ENCODE peak calls at places on chromosomes 11 and 22, in five cellular contexts. V is spleen, K is right lobe of liver, M is choroid plexus epithelial cell, O is HL-60. D is an unnamed sample.

GRCh38 chr22:19917389-19918138 is 24.0 kb upstream of the COMT start:
- DNase-seq in M (no peak), V (no peak), K (no peak), O (no peak), D (no peak)

GRCh38 chr11:72744474-72744873 is 7.7 kb downstream of the ARAP1 start:
- DNase-seq in M (no peak), K (no peak), V (peak; percentile 74), O (no peak), D (no peak)

GRCh38 chr11:12764187-12764914 is 90.1 kb downstream of the TEAD1 start:
- DNase-seq in K (no peak), M (peak; percentile 60), V (no peak), O (no peak), D (peak; percentile 27)

GRCh38 chr11:35623708-35624168 is 5.5 kb downstream of the FJX1 start:
- DNase-seq in M (peak; percentile 79), V (no peak), O (no peak), K (no peak), D (no peak)

GRCh38 chr11:69640995-69641581 is at the start of gene CCND1:
- DNase-seq in K (peak; percentile 81), O (peak; percentile 75), V (peak; percentile 87), M (peak; percentile 96), D (peak; percentile 47)

GRCh38 chr11:8282621-8283509 is 19.2 kb upstream of the LMO1 start:
- DNase-seq in V (peak; percentile 69), O (no peak), M (no peak), K (no peak), D (no peak)

GRCh38 chr11:8099291-8099899 is 18.4 kb downstream of the TUB start:
- DNase-seq in O (peak; percentile 64), K (peak; percentile 66), M (peak; percentile 93), V (peak; percentile 78), D (peak; percentile 74)

GRCh38 chr22:45413368-45414211 is at the start of the genes RIBC2 and SMC1B:
- DNase-seq in M (peak; percentile 73), V (peak; percentile 88), K (peak; percentile 71), O (peak; percentile 88), D (peak; percentile 89)

GRCh38 chr11:76801205-76801604 is 18.0 kb downstream of the TSKU start:
- DNase-seq in K (no peak), V (peak; percentile 10), O (no peak), M (no peak), D (no peak)

GRCh38 chr11:100329352-100329751 is 357.7 kb upstream of the ARHGAP42 start:
- DNase-seq in V (no peak), O (no peak), M (peak; percentile 4), K (no peak), D (no peak)

GRCh38 chr11:115264278-115264677 is 239.9 kb downstream of the CADM1 start:
- DNase-seq in V (no peak), K (no peak), M (no peak), O (no peak), D (no peak)

GRCh38 chr11:113378013-113378412 is 9.6 kb upstream of the ANKK1 start:
- DNase-seq in V (no peak), O (no peak), K (no peak), M (no peak), D (no peak)

GRCh38 chr11:59186130-59186594 is 14.2 kb downstream of the DTX4 start:
- DNase-seq in M (no peak), V (no peak), O (no peak), K (no peak), D (peak; percentile 24)

GRCh38 chr11:119340335-119341221 is at the start of gene C1QTNF5:
- DNase-seq in K (peak; percentile 77), O (no peak), M (peak; percentile 27), V (peak; percentile 85), D (no peak)

GRCh38 chr11:44575288-44575672 is 9.8 kb downstream of the CD82 start:
- DNase-seq in M (peak; percentile 47), O (no peak), K (peak; percentile 2), V (peak; percentile 51), D (no peak)

GRCh38 chr11:2307733-2308331 is 6.0 kb downstream of the TSPAN32 start:
- DNase-seq in M (no peak), V (peak; percentile 61), K (no peak), O (no peak), D (no peak)

GRCh38 chr11:63262562-63262961 is 19.2 kb upstream of the SLC22A25 start:
- DNase-seq in M (no peak), O (no peak), V (no peak), K (no peak), D (no peak)

GRCh38 chr11:128148208-128148607 is 439.1 kb downstream of the ETS1 start:
- DNase-seq in O (no peak), V (no peak), M (no peak), K (no peak), D (no peak)

GRCh38 chr11:104992781-104993180 is 24.4 kb upstream of the CASP4 start:
- DNase-seq in O (no peak), V (no peak), K (no peak), M (no peak), D (no peak)

DNA sequence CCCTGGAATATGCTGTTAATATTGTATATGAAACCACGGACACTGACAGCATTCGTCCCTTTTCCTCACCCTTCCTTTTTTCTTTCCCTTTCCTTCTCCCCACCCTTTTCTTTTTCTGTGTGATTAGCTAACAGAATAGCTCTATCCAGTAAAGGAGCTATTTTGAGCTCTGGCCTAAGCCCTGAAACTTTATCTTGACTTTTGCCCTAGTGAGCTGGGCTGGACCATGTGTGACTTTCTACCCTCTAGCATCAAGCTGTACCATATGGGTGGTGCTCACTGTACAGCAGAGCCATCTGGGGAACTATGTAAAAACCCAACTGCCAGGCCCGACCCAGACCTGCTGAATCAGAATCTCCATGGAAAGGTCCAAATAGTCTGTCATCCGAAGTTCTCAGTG is 21.9 kb upstream of the PANX1 start:
- DNase-seq in O (no peak), M (no peak), K (no peak), V (no peak), D (no peak)
- H3K4me3 ChIP-seq in O (no peak overlapping the region), M (no peak overlapping the region), K (no peak overlapping the region), V (no peak overlapping the region), D (no peak overlapping the region)

DNA sequence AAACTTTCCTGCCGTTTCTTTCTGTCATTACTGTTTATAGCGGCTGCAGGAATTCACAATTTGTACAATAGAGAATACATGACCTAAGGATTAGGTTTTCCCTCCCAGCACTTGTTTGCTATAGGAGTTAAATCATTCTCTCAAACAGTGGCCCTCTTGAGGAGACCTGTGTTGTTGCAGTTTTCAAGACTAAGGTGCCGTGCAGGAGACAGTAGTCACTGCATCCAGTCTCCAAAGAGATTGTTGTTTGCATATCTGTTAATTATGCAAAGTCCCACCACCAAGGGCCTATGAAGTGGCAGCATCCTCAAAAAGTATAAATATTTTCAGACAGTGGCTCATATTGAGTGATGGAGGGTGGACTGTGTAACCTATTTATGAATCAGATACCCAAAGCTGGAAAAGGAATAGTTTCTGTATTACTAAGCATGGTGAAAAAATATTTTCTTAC is 2.3 kb downstream of the PRSS23 start:
- DNase-seq in M (peak; percentile 74), K (no peak), V (no peak), O (peak; percentile 10), D (peak; percentile 31)
- H3K4me3 ChIP-seq in M (peak overlapping the region; percentile 73), K (no peak overlapping the region), V (no peak overlapping the region), O (no peak overlapping the region), D (no peak overlapping the region)

GRCh38 chr22:37148742-37149665 is 712 bp downstream of the IL2RB start:
- DNase-seq in K (no peak), M (no peak), O (no peak), V (peak; percentile 68), D (no peak)
- H3K4me3 ChIP-seq in K (no peak overlapping the region), M (no peak overlapping the region), O (no peak overlapping the region), V (peak overlapping the region; percentile 38), D (no peak overlapping the region)

GRCh38 chr22:50057868-50058311 is at the start of gene TTLL8:
- DNase-seq in M (no peak), V (no peak), O (no peak), K (no peak), D (no peak)
- H3K4me3 ChIP-seq in M (no peak within 1 kb of the TSS), V (no peak within 1 kb of the TSS), O (no peak within 1 kb of the TSS), K (no peak within 1 kb of the TSS), D (no peak within 1 kb of the TSS)

GRCh38 chr22:23844739-23845202 is 6.0 kb upstream of the DERL3 start:
- DNase-seq in O (no peak), M (no peak), K (no peak), V (no peak), D (no peak)
- H3K4me3 ChIP-seq in O (no peak overlapping the region), M (no peak overlapping the region), K (no peak overlapping the region), V (no peak overlapping the region), D (no peak overlapping the region)

GRCh38 chr11:117815262-117815803 is 9.2 kb downstream of the FXYD2 start:
- DNase-seq in V (peak; percentile 94), K (no peak), M (no peak), O (peak; percentile 93), D (no peak)
- H3K4me3 ChIP-seq in V (no peak overlapping the region), K (no peak overlapping the region), M (no peak overlapping the region), O (no peak overlapping the region), D (peak overlapping the region; percentile 11)

GRCh38 chr11:569273-569885 is 6.9 kb upstream of the PHRF1 start:
- DNase-seq in O (no peak), K (peak; percentile 64), M (no peak), V (peak; percentile 78), D (no peak)

GRCh38 chr11:567036-567628 is 6.4 kb downstream of the RASSF7 start:
- DNase-seq in O (no peak), V (peak; percentile 78), M (no peak), K (no peak), D (no peak)

GRCh38 chr11:565921-566509 is 5.2 kb downstream of the RASSF7 start:
- DNase-seq in M (no peak), K (no peak), O (no peak), V (peak; percentile 75), D (no peak)

GRCh38 chr11:567629-568258 is 7.0 kb downstream of the RASSF7 start:
- DNase-seq in O (no peak), V (peak; percentile 87), M (no peak), K (no peak), D (no peak)

DNA sequence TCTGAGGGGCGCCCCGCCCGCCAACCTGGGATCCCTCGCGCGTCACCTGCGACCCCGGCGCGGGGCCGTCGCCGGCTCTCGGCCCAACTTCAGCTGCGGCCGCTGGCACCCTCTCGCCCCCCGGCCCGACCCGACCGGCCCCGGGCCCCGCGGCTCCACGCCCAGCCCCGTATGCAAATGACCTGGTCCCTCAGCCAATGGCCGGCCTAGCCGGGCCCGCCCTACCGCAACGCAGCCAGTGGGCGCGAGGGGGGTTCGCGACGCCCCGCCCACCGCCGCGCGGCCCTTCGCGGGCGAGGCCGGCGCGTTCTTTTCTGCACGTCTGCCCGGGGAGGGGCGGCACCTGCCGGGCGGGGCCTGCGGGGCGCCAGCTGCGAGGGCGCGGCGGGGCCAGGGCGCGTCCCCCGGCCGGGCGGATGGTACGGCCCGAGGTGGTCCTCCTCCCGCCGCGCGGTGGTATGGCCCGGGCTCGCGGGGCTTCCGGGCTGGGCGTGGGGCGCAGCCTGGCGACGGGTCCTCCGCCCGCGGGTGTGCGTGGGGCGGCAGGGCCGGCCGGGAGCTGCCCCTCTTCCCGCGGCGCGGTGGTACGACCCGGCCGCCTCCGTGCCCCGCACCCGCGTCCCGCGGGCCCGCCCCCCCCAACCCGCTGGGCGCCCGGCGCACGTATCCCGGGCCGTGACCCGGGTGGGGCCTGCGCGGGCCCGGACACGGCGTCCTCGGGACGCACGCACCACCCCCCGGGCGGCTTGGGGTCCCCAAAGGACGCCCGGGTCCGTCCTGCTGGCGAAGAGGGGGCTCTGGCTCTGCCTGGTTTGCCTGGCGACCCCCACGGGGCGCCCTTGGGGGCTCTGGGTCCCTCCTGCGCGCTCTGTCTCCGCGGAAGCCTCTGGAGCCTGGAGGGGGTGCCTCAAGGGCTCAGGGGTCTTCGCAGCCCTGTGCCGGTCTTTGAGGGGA is 7.7 kb upstream of the PHRF1 start:
- DNase-seq in O (peak; percentile 85), V (peak; percentile 97), M (peak; percentile 86), K (peak; percentile 97), D (peak; percentile 85)
- H3K4me3 ChIP-seq in O (peak overlapping the region; percentile 48), V (peak overlapping the region; percentile 64), M (peak overlapping the region; percentile 64), K (peak overlapping the region; percentile 73), D (peak overlapping the region; percentile 64)

D was measured in Jurkat, Clone E6-1.